ENCODE peak calls at places on chromosomes 2 and 18, in nine cellular contexts. T, N, E, B, M, V, O, R and F are unnamed samples. For H3K4me1 and H3K9me3, the result is how much of the 10 kb centered on the place peaks cover.

GRCh38 chr2:231483398-231484329 is 19.4 kb upstream of the NCL start:
- DNase-seq in T (no peak), B (peak), N (peak), V (no peak), M (no peak), E (peak), O (peak), R (peak), F (no peak)

GRCh38 chr2:239165206-239165831 is 235.5 kb downstream of the HDAC4 start:
- DNase-seq in B (no peak), E (no peak), O (peak), N (no peak), T (no peak), V (no peak), R (peak), M (no peak), F (peak)

GRCh38 chr2:3422161-3422767 is 42.8 kb downstream of the TRAPPC12 start:
- DNase-seq in E (no peak), V (no peak), B (no peak), R (no peak), T (no peak), M (no peak), N (no peak), O (no peak), F (no peak)

GRCh38 chr2:122238006-122238559 is 482.6 kb downstream of the TSN start:
- DNase-seq in N (no peak), B (no peak), O (peak), E (no peak), V (no peak), M (no peak), R (no peak), T (peak), F (no peak)

GRCh38 chr2:179850188-179850587 is 11.2 kb downstream of the ZNF385B start:
- DNase-seq in M (peak), N (no peak), E (no peak), R (no peak), V (no peak), T (peak), B (peak), O (no peak), F (no peak)

GRCh38 chr2:65835975-65836549 is 403.7 kb upstream of the SPRED2 start:
- DNase-seq in B (no peak), V (no peak), O (no peak), M (no peak), T (no peak), E (no peak), R (no peak), N (no peak), F (no peak)

GRCh38 chr2:216202602-216203250 is 93.6 kb downstream of the XRCC5 start:
- DNase-seq in N (no peak), O (no peak), E (no peak), T (no peak), V (no peak), M (no peak), R (no peak), B (no peak), F (no peak)

GRCh38 chr2:54962935-54963334 is 87.3 kb downstream of the RTN4 start:
- DNase-seq in T (no peak), O (no peak), M (no peak), V (no peak), R (no peak), E (no peak), N (no peak), B (no peak), F (no peak)

GRCh38 chr2:118056165-118056534 is 32.1 kb upstream of the INSIG2 start:
- DNase-seq in T (no peak), V (no peak), B (no peak), N (no peak), R (no peak), E (no peak), M (no peak), O (no peak), F (no peak)

GRCh38 chr2:240974771-240975572 is 23.4 kb upstream of the SNED1 start:
- DNase-seq in R (peak), T (no peak), O (no peak), E (no peak), B (no peak), M (no peak), N (no peak), V (no peak), F (no peak)

GRCh38 chr18:49875783-49876182 is 62.5 kb upstream of the ACAA2 start:
- DNase-seq in T (no peak), R (no peak), E (no peak), M (no peak), V (no peak), N (no peak), B (no peak), O (no peak), F (no peak)

GRCh38 chr2:113309655-113310387 is 31.1 kb upstream of the PAX8 start:
- DNase-seq in T (no peak), E (no peak), R (no peak), O (no peak), V (no peak), M (no peak), N (no peak), B (no peak), F (no peak)

GRCh38 chr2:26735883-26736588 is 28.0 kb upstream of the SLC35F6 start:
- DNase-seq in B (no peak), E (no peak), V (no peak), N (no peak), O (no peak), M (no peak), R (no peak), T (no peak), F (no peak)

DNA sequence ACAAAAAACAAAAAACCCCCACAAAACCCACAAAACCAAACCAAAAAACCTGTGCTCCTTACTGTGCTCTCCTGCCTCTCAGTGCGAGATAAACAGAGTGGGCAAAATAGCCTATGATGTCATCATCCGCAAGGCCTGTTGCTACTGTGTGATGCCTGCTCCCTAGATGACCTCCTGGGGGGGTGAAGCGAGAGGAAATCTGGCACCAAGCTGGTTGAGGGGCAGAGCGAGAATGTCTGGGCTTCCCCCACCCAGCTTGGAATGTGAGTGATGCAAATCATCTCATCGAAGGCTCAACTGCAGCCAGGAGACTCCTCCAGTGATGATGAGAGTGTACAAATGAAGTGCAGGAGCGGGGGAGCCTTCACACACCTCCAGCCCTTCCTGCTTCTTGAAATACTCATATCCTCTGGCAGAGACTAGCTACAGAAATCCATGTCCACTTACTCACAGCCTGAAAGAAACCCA is 57.7 kb upstream of the MAP4K3 start:
- DNase-seq in T (peak), O (peak), B (peak), N (no peak), E (no peak), R (no peak), V (peak), M (peak), F (peak)
- H3K27ac ChIP-seq in T (peak), O (no peak), B (no peak), N (no peak), E (no peak), R (peak), V (no peak), M (peak), F (peak)

GRCh38 chr2:72942293-72942692 is 25.0 kb downstream of the EMX1 start:
- DNase-seq in M (no peak), R (no peak), T (no peak), E (no peak), V (no peak), O (no peak), B (no peak), N (no peak), F (no peak)

GRCh38 chr2:72940786-72941185 is 23.5 kb downstream of the EMX1 start:
- DNase-seq in R (no peak), N (no peak), T (no peak), B (peak), O (peak), E (no peak), V (peak), M (peak), F (peak)

GRCh38 chr2:72938455-72938854 is 21.1 kb downstream of the EMX1 start:
- DNase-seq in M (no peak), R (no peak), V (no peak), E (no peak), B (no peak), O (no peak), T (no peak), N (no peak), F (no peak)

GRCh38 chr2:72942881-72943418 is 25.6 kb downstream of the EMX1 start:
- DNase-seq in B (no peak), N (no peak), T (no peak), O (no peak), E (no peak), V (no peak), R (no peak), M (no peak), F (no peak)

GRCh38 chr2:72940361-72940760 is 23.0 kb downstream of the EMX1 start:
- DNase-seq in B (no peak), E (no peak), M (no peak), T (no peak), V (no peak), O (no peak), N (no peak), R (no peak), F (no peak)
- H3K4me1 ChIP-seq in B (under half), E (under half), M (under half), T (under half), V (under half), O (under half), N (under half), R (under half), F (under half)

GRCh38 chr18:29351171-29351570 is 1174.2 kb upstream of the CDH2 start:
- DNase-seq in B (no peak), T (no peak), E (no peak), N (no peak), M (no peak), V (no peak), R (no peak), O (no peak), F (no peak)
- H3K9me3 ChIP-seq in B (under half), T (under half), E (under half), N (under half), M (under half), V (under half), R (under half), O (under half), F (under half)

GRCh38 chr2:191839918-191840804 is 6.7 kb downstream of the CAVIN2 start:
- DNase-seq in E (no peak), T (no peak), V (no peak), B (no peak), M (no peak), N (no peak), R (no peak), O (no peak), F (no peak)
- H3K27ac ChIP-seq in E (no peak), T (no peak), V (no peak), B (no peak), M (no peak), N (no peak), R (peak), O (no peak), F (no peak)

DNA sequence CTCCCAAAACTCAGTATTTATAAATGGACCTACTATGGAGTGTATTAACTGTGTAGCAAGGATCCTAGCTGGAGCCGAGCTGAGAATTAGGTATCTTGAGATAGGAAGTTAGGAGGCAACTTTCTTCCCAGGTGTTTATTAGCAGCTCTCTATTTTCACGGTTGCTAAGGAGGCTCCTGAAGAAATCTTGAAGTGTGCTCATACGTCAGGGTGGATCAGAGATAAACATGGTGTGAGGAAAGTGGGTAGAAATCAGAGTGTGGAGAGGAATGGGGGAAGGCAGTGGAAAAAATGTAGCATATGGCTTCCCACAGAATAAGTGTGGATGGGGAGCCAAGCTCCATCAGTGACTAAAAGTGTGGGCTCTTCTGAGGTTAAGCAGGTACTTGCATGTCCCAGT is 104.3 kb downstream of the ABCA12 start:
- DNase-seq in E (no peak), T (no peak), B (peak), N (no peak), R (no peak), M (no peak), O (no peak), V (no peak), F (no peak)
- H3K4me1 ChIP-seq in E (under half), T (under half), B (under half), N (under half), R (under half), M (under half), O (under half), V (under half), F (under half)

DNA sequence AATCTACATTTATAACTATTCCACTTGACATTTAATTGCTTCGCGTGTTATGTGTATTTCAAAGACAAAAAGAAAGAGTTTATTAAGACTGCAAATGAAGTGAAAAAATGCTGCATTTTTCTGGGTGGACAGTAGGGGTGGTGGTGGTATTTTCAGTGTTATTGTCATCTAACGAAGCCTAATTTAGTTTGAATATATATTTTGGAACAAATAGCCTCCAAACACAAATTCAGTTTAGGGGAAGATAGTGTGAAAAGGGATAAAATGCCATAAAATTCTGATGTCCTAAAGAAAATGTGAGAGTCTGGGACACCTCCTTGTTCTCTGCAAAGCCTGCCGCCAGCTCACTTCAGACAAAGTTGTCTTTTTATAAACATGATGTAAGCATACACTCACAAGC is 425.1 kb downstream of the NRXN1 start:
- DNase-seq in E (no peak), M (no peak), O (no peak), T (peak), N (no peak), R (no peak), V (no peak), B (no peak), F (no peak)
- H3K9me3 ChIP-seq in E (under half), M (under half), O (under half), T (under half), N (under half), R (under half), V (under half), B (under half), F (under half)